ENCODE peak calls at places on chromosomes 4 and X, in four cellular contexts. H, A, K and O are unnamed samples.
A peak's percentile ranks its signal among the peaks of the same experiment; 100 is the strongest.

GRCh38 chr4:116925900-116926457 is 159.4 kb downstream of the TRAM1L1 start:
- DNase-seq in H (no peak), A (peak; percentile 39), K (no peak), O (peak; percentile 37)

GRCh38 chr4:73021634-73022033 is 47.9 kb downstream of the COX18 start:
- DNase-seq in H (no peak), A (no peak), K (no peak), O (peak; percentile 12)

GRCh38 chr4:38078590-38079381 is 118.6 kb downstream of the PTTG2 start:
- DNase-seq in H (no peak), A (no peak), K (peak; percentile 63), O (no peak)

GRCh38 chr4:184170996-184171395 is 46.7 kb downstream of the ENPP6 start:
- DNase-seq in H (no peak), A (no peak), K (no peak), O (no peak)

GRCh38 chr4:42482516-42483327 is 85.4 kb downstream of the SHISA3 start:
- DNase-seq in H (no peak), A (no peak), K (no peak), O (no peak)

GRCh38 chrX:46978341-46979291 is 66.4 kb downstream of the JADE3 start:
- DNase-seq in H (peak; percentile 63), A (peak; percentile 80), K (peak; percentile 81), O (peak; percentile 57)

GRCh38 chrX:50812995-50813842 is 775 bp downstream of the SHROOM4 start:
- DNase-seq in H (peak; percentile 21), A (peak; percentile 27), K (peak; percentile 25), O (peak; percentile 40)

GRCh38 chr4:48065587-48066052 is 49.0 kb downstream of the NIPAL1 start:
- DNase-seq in H (no peak), A (no peak), K (no peak), O (no peak)

GRCh38 chrX:40132751-40133150 is 35.0 kb upstream of the BCOR start:
- DNase-seq in H (peak; percentile 84), A (peak; percentile 82), K (peak; percentile 60), O (peak; percentile 84)

GRCh38 chr4:140607852-140608251 is 39.1 kb upstream of the UCP1 start:
- DNase-seq in H (no peak), A (no peak), K (no peak), O (no peak)
- TF ChIP-seq POLR2A in H (no peak), A (no peak), K (no peak), O (no peak)

DNA sequence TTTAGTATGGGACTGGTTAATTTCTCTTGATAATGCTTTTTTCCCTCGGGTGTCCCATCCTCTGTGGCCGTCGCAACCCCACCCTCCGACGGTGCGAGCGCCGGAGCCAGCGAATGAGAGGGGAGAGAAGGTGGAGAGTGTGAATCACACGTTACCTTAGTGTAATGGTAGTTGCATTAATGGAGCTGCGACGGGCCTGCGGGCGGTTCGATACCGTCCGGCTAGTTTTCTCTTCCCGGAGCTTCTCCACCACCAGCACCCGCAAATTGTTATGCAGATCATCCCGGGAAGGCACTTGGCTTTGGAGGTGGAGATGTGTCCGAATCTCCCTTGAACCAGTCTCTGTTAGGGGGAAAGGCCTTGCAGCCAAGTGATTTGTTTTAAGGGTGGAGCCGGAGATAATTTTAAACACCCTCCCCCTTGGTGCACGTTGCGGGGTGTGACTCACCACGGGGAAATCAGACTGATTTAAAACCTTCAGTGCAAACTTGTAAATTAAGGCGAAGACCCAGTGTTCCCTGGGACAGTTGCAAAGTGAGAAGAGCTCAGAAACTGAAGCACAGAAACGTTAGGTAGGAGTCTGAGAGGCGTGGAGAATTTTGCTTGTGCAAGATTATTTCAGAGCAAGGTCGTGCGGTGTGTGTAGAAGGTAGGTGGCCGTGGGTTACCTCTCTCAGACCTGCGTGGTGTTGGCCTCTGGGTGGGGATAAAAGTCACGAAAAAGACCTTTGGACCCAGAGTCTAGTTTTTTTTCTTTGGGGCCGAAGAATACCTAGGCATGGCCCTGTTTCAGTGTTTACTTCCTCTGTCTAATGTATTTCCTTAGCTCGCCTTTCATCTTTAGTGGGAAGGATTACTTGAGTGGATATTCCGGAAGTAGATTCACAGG is 1.3 kb downstream of the AFF1 start:
- DNase-seq in H (peak; percentile 43), A (peak; percentile 68), K (peak; percentile 87), O (peak; percentile 53)
- H3K4me1 ChIP-seq in H (peaks cover 2% of the 10 kb centered on the region), A (peaks cover 69% of the 10 kb centered on the region), K (peaks cover 51% of the 10 kb centered on the region), O (peaks cover 37% of the 10 kb centered on the region)

GRCh38 chr4:56909083-56909981 is 1.6 kb downstream of the REST start:
- DNase-seq in H (no peak), A (peak; percentile 55), K (peak; percentile 56), O (peak; percentile 54)
- TF ChIP-seq POLR2A in H (no peak), A (no peak), K (no peak), O (no peak)

GRCh38 chr4:86940920-86941460 is 6.2 kb downstream of the AFF1 start:
- DNase-seq in H (no peak), A (no peak), K (no peak), O (no peak)
- H3K4me1 ChIP-seq in H (no peaks in the 10 kb centered on the region), A (peaks cover 95% of the 10 kb centered on the region), K (peaks cover 65% of the 10 kb centered on the region), O (peaks cover 42% of the 10 kb centered on the region)

GRCh38 chr4:170090667-170091052 is 904 bp upstream of the AADAT start:
- DNase-seq in H (no peak), A (no peak), K (no peak), O (no peak)

GRCh38 chr4:170091069-170091696 is 1.4 kb upstream of the AADAT start:
- DNase-seq in H (peak; percentile 22), A (no peak), K (no peak), O (no peak)

GRCh38 chr4:170088686-170089085 is 1.1 kb downstream of the AADAT start:
- DNase-seq in H (no peak), A (no peak), K (no peak), O (no peak)

GRCh38 chr4:170089274-170089742 is 448 bp downstream of the AADAT start:
- DNase-seq in H (peak; percentile 21), A (no peak), K (peak; percentile 10), O (peak; percentile 15)

DNA sequence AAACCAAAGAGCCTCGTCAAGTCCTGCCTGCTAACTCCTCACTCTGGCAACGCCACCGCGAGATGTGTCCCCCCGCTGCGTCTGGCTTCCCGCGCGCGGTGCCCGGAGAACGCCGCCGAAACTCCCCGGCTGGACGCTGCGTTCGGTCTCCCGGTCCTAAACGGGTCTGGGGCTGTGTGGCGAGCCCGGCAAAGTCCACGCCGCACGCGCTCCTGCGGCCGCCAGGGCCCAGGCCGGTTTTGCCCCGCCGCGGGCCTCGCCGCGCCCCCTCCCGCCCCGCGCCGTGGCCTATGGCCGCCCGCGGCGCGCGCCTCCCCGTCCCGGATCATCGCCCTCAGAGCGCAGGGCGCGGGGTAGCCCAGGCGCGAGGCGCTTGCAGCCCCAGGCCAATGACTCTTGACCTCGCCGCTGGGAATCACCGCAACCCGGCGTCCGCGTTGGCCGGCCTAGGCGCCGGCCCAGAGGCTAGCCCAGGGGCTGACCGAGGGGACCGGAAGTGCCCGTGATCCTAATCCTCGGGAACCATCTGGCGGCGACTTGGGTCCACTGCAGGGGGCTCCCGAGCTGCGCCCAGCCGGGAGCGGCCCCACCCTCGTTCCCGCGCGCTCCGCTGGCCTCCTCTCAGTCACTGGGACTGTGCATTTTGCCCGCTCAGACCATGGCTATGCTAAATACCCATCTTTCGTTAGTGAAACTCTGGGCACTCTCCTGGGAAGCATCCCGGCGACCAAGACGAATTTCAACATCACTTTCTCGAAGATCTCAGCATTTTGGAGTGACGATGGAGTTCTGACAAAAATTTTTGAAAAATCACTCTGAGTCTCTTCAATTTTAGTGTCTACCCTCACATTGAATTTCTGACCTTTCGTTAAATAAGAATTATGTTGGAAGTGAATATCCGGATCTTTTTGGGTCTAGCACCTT is at the start of gene AADAT:
- DNase-seq in H (peak; percentile 81), A (peak; percentile 69), K (peak; percentile 74), O (peak; percentile 75)
- TF ChIP-seq POLR2A in H (no peak), A (no peak), K (no peak), O (no peak)